ENCODE peak calls at places on chromosomes 7 and 10, in six cellular contexts. T is A673; C is colonic mucosa; Q is GM23338; J is Peyer's patch; Y is CD8-positive, alpha-beta T cell. E is an unnamed sample.

GRCh38 chr7:106986450-106986977 is 58.0 kb upstream of the PRKAR2B start:
- DNase-seq in J (no peak), C (no peak), T (no peak), Q (no peak), Y (no peak), E (no peak)

GRCh38 chr7:105776068-105776790 is 100.2 kb downstream of the ATXN7L1 start:
- DNase-seq in Y (no peak), J (no peak), Q (peak; percentile 96), T (no peak), C (peak; percentile 32), E (peak; percentile 9)

GRCh38 chr7:90961037-90961725 is 303.1 kb upstream of the FZD1 start:
- DNase-seq in T (no peak), Q (no peak), J (no peak), Y (no peak), C (no peak), E (no peak)

GRCh38 chr7:27210441-27211083 is 10.7 kb upstream of the HOXA13 start:
- DNase-seq in T (peak; percentile 35), Q (peak; percentile 92), Y (peak; percentile 47), C (peak; percentile 90), J (peak; percentile 82), E (no peak)

GRCh38 chr10:110610308-110610774 is 33.8 kb upstream of the RBM20 start:
- DNase-seq in J (no peak), C (peak; percentile 60), T (peak; percentile 78), Q (peak; percentile 94), Y (peak; percentile 56), E (no peak)

GRCh38 chr10:48598936-48599829 is 5.7 kb downstream of the ARHGAP22 start:
- DNase-seq in J (no peak), C (peak; percentile 15), Y (no peak), Q (no peak), T (no peak), E (no peak)

GRCh38 chr7:121369462-121369861 is 26.6 kb downstream of the FAM3C start:
- DNase-seq in Y (no peak), J (no peak), Q (no peak), T (peak; percentile 51), C (peak; percentile 27), E (no peak)

GRCh38 chr10:91797077-91797690 is 1.0 kb upstream of the TNKS2 start:
- DNase-seq in Y (no peak), Q (no peak), C (no peak), J (no peak), T (no peak), E (no peak)

GRCh38 chr10:23171232-23171876 is 20.8 kb upstream of the PTF1A start:
- DNase-seq in Q (peak; percentile 85), Y (no peak), T (peak; percentile 61), J (no peak), C (no peak), E (no peak)

GRCh38 chr10:104559935-104560334 is 81.2 kb upstream of the SORCS3 start:
- DNase-seq in Y (no peak), C (no peak), T (no peak), J (no peak), Q (no peak), E (no peak)

GRCh38 chr7:1091019-1091643 is 3.2 kb downstream of the GPER1 start:
- DNase-seq in Q (no peak), J (no peak), T (no peak), C (no peak), Y (no peak), E (no peak)

GRCh38 chr10:122282909-122283308 is 11.8 kb downstream of the BTBD16 start:
- DNase-seq in Q (no peak), Y (no peak), J (no peak), C (no peak), T (no peak), E (no peak)

GRCh38 chr10:27744478-27745379 is 890 bp downstream of the MKX start:
- DNase-seq in C (no peak), Q (peak; percentile 66), T (peak; percentile 34), J (peak; percentile 58), Y (peak; percentile 19), E (no peak)
- H3K4me1 ChIP-seq in C (peaks cover 4% of the 10 kb centered on the region), Q (peaks cover 31% of the 10 kb centered on the region), T (peaks cover 22% of the 10 kb centered on the region), J (no peaks in the 10 kb centered on the region), Y (peaks cover 57% of the 10 kb centered on the region), E (peaks cover 2% of the 10 kb centered on the region)

GRCh38 chr7:36116347-36117200 is 36.5 kb upstream of the EEPD1 start:
- DNase-seq in T (no peak), C (no peak), Y (no peak), Q (no peak), J (no peak), E (no peak)

GRCh38 chr7:36115448-36116321 is 37.4 kb upstream of the EEPD1 start:
- DNase-seq in J (peak; percentile 88), Q (no peak), C (peak; percentile 74), T (peak; percentile 85), Y (peak; percentile 9), E (peak; percentile 72)

GRCh38 chr7:36119005-36119711 is 33.9 kb upstream of the EEPD1 start:
- DNase-seq in Y (no peak), Q (no peak), T (peak; percentile 62), J (no peak), C (peak; percentile 69), E (peak; percentile 44)

GRCh38 chr7:36117201-36117840 is 35.7 kb upstream of the EEPD1 start:
- DNase-seq in Y (no peak), J (no peak), C (no peak), T (no peak), Q (no peak), E (no peak)

DNA sequence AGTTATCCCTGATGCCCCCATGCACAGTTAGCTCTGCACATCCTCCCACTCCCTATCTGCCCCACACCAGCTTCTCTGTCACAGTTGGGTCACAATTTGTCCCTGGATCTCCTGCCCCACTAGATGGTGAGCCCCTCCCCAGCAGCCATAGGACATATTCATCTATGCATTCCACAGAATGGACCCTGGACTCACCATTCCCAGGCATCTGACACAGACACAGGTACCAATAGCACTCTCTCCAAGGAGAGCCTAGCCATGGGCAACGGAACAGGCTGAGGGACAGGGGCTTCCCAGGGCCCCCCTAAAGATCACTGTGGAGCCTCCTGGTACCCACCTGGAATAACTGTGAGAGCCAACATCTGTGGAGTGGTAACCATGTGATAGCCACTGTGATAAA is 34.7 kb upstream of the EEPD1 start:
- DNase-seq in Y (no peak), T (no peak), C (no peak), Q (no peak), J (no peak), E (no peak)
- H3K27ac ChIP-seq in Y (no peak overlapping the region), T (no peak overlapping the region), C (no peak overlapping the region), Q (no peak overlapping the region), J (peak overlapping the region; percentile 33), E (no peak overlapping the region)

GRCh38 chr7:28956608-28957063 is 1.5 kb downstream of the TRIL start:
- DNase-seq in C (peak; percentile 77), J (peak; percentile 81), Q (peak; percentile 87), T (peak; percentile 81), Y (no peak), E (no peak)
- H3K27me3 ChIP-seq in C (peaks cover 28% of the 10 kb centered on the region), J (peaks cover 8% of the 10 kb centered on the region), Q (peaks cover 71% of the 10 kb centered on the region), T (peaks cover 5% of the 10 kb centered on the region), Y (peaks cover 8% of the 10 kb centered on the region), E (peaks cover 15% of the 10 kb centered on the region)

GRCh38 chr10:34757933-34758332 is 57.2 kb downstream of the PARD3 start:
- DNase-seq in Q (no peak), J (no peak), T (peak; percentile 26), C (no peak), Y (no peak), E (no peak)
- H3K4me1 ChIP-seq in Q (peaks cover 6% of the 10 kb centered on the region), J (no peaks in the 10 kb centered on the region), T (peaks cover 21% of the 10 kb centered on the region), C (peaks cover 9% of the 10 kb centered on the region), Y (no peaks in the 10 kb centered on the region), E (peaks cover 47% of the 10 kb centered on the region)

GRCh38 chr10:69388488-69388887 is 28.2 kb downstream of the TACR2 start:
- DNase-seq in T (no peak), Y (no peak), J (no peak), C (no peak), Q (no peak), E (no peak)

GRCh38 chr10:69391158-69391557 is 25.6 kb downstream of the TACR2 start:
- DNase-seq in T (no peak), Q (no peak), J (no peak), Y (no peak), C (no peak), E (no peak)

GRCh38 chr10:69394020-69394419 is 22.7 kb downstream of the TACR2 start:
- DNase-seq in C (no peak), Y (no peak), Q (no peak), T (no peak), J (no peak), E (no peak)

GRCh38 chr10:69389827-69390490 is 26.8 kb downstream of the TACR2 start:
- DNase-seq in T (peak; percentile 72), Q (peak; percentile 85), Y (no peak), J (no peak), C (no peak), E (no peak)

GRCh38 chr10:69392481-69393000 is 24.2 kb downstream of the TACR2 start:
- DNase-seq in Q (peak; percentile 97), J (peak; percentile 84), C (peak; percentile 89), T (peak; percentile 91), Y (peak; percentile 81), E (peak; percentile 82)
- H3K27ac ChIP-seq in Q (peak overlapping the region; percentile 90), J (no peak overlapping the region), C (no peak overlapping the region), T (no peak overlapping the region), Y (no peak overlapping the region), E (peak overlapping the region; percentile 52)

DNA sequence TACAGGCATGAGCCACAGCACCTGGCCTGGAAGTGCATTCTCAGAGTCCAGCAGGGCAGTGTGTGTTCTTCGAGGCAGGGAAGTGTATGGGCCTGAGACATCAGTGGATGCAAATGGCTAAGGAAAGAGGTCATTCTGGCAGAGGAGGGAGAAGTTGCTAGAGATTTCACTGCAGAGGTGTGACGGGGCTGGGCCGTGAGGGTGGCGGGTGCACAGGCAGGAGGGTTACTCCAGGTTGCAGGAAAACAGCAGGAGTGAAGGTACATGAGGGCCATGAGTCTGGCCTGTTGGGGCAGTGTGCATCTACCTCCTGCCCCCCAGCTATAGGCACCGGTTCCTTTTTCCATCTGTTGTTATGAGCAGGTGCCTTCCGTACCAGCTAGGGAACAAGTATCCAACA is 29.3 kb downstream of the COL26A1 start:
- DNase-seq in Y (no peak), J (no peak), T (no peak), C (no peak), Q (no peak), E (no peak)
- H3K27me3 ChIP-seq in Y (no peaks in the 10 kb centered on the region), J (no peaks in the 10 kb centered on the region), T (no peaks in the 10 kb centered on the region), C (no peaks in the 10 kb centered on the region), Q (no peaks in the 10 kb centered on the region), E (no peaks in the 10 kb centered on the region)

DNA sequence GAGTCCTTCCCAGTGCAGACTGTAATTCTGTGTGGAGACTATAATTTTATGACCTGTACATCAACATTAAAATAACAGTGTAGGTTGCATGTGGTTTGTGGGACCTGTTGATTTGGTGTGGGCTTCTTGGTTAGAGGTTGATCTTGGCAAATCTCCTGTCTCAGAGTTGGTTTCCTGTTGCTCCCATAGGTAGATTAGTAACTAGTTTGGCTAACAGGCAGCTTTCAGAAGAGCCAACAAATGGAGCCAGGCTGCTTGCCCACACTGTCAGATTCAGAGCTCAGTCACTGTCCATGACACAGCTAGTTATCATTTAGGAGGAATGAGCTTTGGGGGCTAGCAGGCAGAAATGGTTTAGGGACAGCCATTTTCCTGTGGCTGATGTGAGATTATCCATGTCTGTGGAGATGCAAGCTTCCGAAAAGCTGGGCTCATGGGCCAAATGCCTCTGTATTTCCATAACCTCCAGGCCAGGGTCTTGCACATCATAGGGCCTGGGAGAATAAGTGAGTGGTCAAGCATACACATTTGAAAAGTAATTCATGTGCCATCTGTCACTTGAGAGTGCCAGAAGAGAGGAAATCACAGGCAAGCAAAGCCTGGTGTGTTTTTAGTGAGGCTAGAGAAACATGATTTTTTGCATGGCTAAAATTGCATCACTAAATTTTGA is 33.4 kb downstream of the CCM2 start:
- DNase-seq in Y (peak; percentile 20), Q (no peak), C (no peak), T (no peak), J (no peak), E (no peak)
- H3K4me1 ChIP-seq in Y (peaks cover 77% of the 10 kb centered on the region), Q (peaks cover 7% of the 10 kb centered on the region), C (peaks cover 12% of the 10 kb centered on the region), T (no peaks in the 10 kb centered on the region), J (no peaks in the 10 kb centered on the region), E (peaks cover 18% of the 10 kb centered on the region)